ENCODE peak calls at places on chromosomes 13 and 19, in four cellular contexts. One of them, this sample, is unnamed.

GRCh38 chr19:39970424-39970673 is 616 bp upstream of the PSMC4 start:
- DNase-seq in T-cell: no peak
- DNase-seq in heart right ventricle: no peak
- DNase-seq in NCI-H1105: peak; percentile 63
- DNase-seq in this sample: no peak

GRCh38 chr19:13441810-13442512 is 64.3 kb downstream of the CACNA1A start:
- DNase-seq in T-cell: peak; percentile 32
- DNase-seq in heart right ventricle: peak; percentile 16
- DNase-seq in NCI-H1105: no peak
- DNase-seq in this sample: peak; percentile 96

GRCh38 chr13:113981201-113981605 is 7.3 kb upstream of the C13orf46 start:
- DNase-seq in T-cell: no peak
- DNase-seq in heart right ventricle: no peak
- DNase-seq in NCI-H1105: peak; percentile 99
- DNase-seq in this sample: peak; percentile 46

GRCh38 chr19:11754663-11755062 is 12.1 kb upstream of the ZNF441 start:
- DNase-seq in T-cell: no peak
- DNase-seq in heart right ventricle: no peak
- DNase-seq in NCI-H1105: no peak
- DNase-seq in this sample: no peak

GRCh38 chr19:56091751-56092546 is 29.1 kb downstream of the ZNF787 start:
- DNase-seq in T-cell: no peak
- DNase-seq in heart right ventricle: no peak
- DNase-seq in NCI-H1105: peak; percentile 75
- DNase-seq in this sample: no peak

GRCh38 chr19:49116544-49116943 is 2.4 kb downstream of the LIN7B start:
- DNase-seq in T-cell: no peak
- DNase-seq in heart right ventricle: no peak
- DNase-seq in NCI-H1105: no peak
- DNase-seq in this sample: no peak

GRCh38 chr13:41004875-41005693 is 14.0 kb downstream of the ELF1 start:
- DNase-seq in T-cell: no peak
- DNase-seq in heart right ventricle: no peak
- DNase-seq in NCI-H1105: no peak
- DNase-seq in this sample: no peak

GRCh38 chr13:74409551-74409950 is 275.3 kb upstream of the KLF12 start:
- DNase-seq in T-cell: no peak
- DNase-seq in heart right ventricle: no peak
- DNase-seq in NCI-H1105: no peak
- DNase-seq in this sample: no peak

GRCh38 chr19:29596885-29597525 is 9.1 kb upstream of the POP4 start:
- DNase-seq in T-cell: no peak
- DNase-seq in heart right ventricle: no peak
- DNase-seq in NCI-H1105: no peak
- DNase-seq in this sample: peak; percentile 82

GRCh38 chr13:62033932-62034331 is 618.3 kb upstream of the PCDH20 start:
- DNase-seq in T-cell: no peak
- DNase-seq in heart right ventricle: no peak
- DNase-seq in NCI-H1105: no peak
- DNase-seq in this sample: no peak

GRCh38 chr13:30905932-30906383 is at the start of gene MEDAG:
- DNase-seq in T-cell: no peak
- DNase-seq in heart right ventricle: peak; percentile 81
- DNase-seq in NCI-H1105: no peak
- DNase-seq in this sample: no peak

GRCh38 chr13:22210134-22210930 is 539.5 kb downstream of the FGF9 start:
- DNase-seq in T-cell: no peak
- DNase-seq in heart right ventricle: no peak
- DNase-seq in NCI-H1105: no peak
- DNase-seq in this sample: no peak

GRCh38 chr13:67148219-67148583 is 81.9 kb downstream of the PCDH9 start:
- DNase-seq in T-cell: no peak
- DNase-seq in heart right ventricle: no peak
- DNase-seq in NCI-H1105: no peak
- DNase-seq in this sample: no peak

GRCh38 chr19:49863254-49863934 is 4.0 kb downstream of the PNKP start:
- DNase-seq in T-cell: no peak
- DNase-seq in heart right ventricle: no peak
- DNase-seq in NCI-H1105: no peak
- DNase-seq in this sample: no peak

GRCh38 chr13:30968734-30969335 is 36.4 kb downstream of the TEX26 start:
- DNase-seq in T-cell: no peak
- DNase-seq in heart right ventricle: no peak
- DNase-seq in NCI-H1105: no peak
- DNase-seq in this sample: no peak

GRCh38 chr13:112071011-112071901 is 4.3 kb downstream of the SOX1 start:
- DNase-seq in T-cell: no peak
- DNase-seq in heart right ventricle: no peak
- DNase-seq in NCI-H1105: peak; percentile 94
- DNase-seq in this sample: no peak

GRCh38 chr13:73782781-73783180 is 351.4 kb downstream of the KLF12 start:
- DNase-seq in T-cell: no peak
- DNase-seq in heart right ventricle: no peak
- DNase-seq in NCI-H1105: no peak
- DNase-seq in this sample: no peak

GRCh38 chr13:61170791-61171330 is 244.8 kb downstream of the PCDH20 start:
- DNase-seq in T-cell: no peak
- DNase-seq in heart right ventricle: no peak
- DNase-seq in NCI-H1105: peak; percentile 68
- DNase-seq in this sample: peak; percentile 8

GRCh38 chr19:53657778-53658177 is 26.0 kb downstream of the DPRX start:
- DNase-seq in T-cell: no peak
- DNase-seq in heart right ventricle: no peak
- DNase-seq in NCI-H1105: no peak
- DNase-seq in this sample: no peak

GRCh38 chr19:7973883-7974282 is 30.4 kb upstream of the TIMM44 start:
- DNase-seq in T-cell: no peak
- DNase-seq in heart right ventricle: peak; percentile 66
- DNase-seq in NCI-H1105: no peak
- DNase-seq in this sample: peak; percentile 72

GRCh38 chr13:23621316-23621645 is 51.1 kb downstream of the TNFRSF19 start:
- DNase-seq in T-cell: no peak
- DNase-seq in heart right ventricle: no peak
- DNase-seq in NCI-H1105: no peak
- DNase-seq in this sample: no peak

GRCh38 chr19:30450101-30450500 is 77.9 kb downstream of the ZNF536 start:
- DNase-seq in T-cell: no peak
- DNase-seq in heart right ventricle: peak; percentile 74
- DNase-seq in NCI-H1105: peak; percentile 91
- DNase-seq in this sample: peak; percentile 44

GRCh38 chr13:111395511-111396393 is 75.3 kb downstream of the TEX29 start:
- DNase-seq in T-cell: no peak
- DNase-seq in heart right ventricle: no peak
- DNase-seq in NCI-H1105: no peak
- DNase-seq in this sample: no peak

GRCh38 chr13:23321534-23322241 is 111.8 kb downstream of the SACS start:
- DNase-seq in T-cell: no peak
- DNase-seq in heart right ventricle: peak; percentile 31
- DNase-seq in NCI-H1105: no peak
- DNase-seq in this sample: no peak

GRCh38 chr13:113732961-113733950 is 25.8 kb upstream of the TMEM255B start:
- DNase-seq in T-cell: no peak
- DNase-seq in heart right ventricle: no peak
- DNase-seq in NCI-H1105: no peak
- DNase-seq in this sample: no peak

GRCh38 chr19:30356951-30357579 is 15.1 kb upstream of the ZNF536 start:
- DNase-seq in T-cell: no peak
- DNase-seq in heart right ventricle: no peak
- DNase-seq in NCI-H1105: no peak
- DNase-seq in this sample: no peak

GRCh38 chr13:41463823-41464602 is 6.7 kb downstream of the RGCC start:
- DNase-seq in T-cell: no peak
- DNase-seq in heart right ventricle: no peak
- DNase-seq in NCI-H1105: no peak
- DNase-seq in this sample: no peak

GRCh38 chr13:27442071-27442647 is 8.2 kb downstream of the MTIF3 start:
- DNase-seq in T-cell: peak; percentile 40
- DNase-seq in heart right ventricle: no peak
- DNase-seq in NCI-H1105: no peak
- DNase-seq in this sample: no peak

GRCh38 chr19:1929051-1929742 is 11.8 kb upstream of the CSNK1G2 start:
- DNase-seq in T-cell: peak; percentile 79
- DNase-seq in heart right ventricle: peak; percentile 69
- DNase-seq in NCI-H1105: peak; percentile 80
- DNase-seq in this sample: peak; percentile 78

This sample was measured in cerebellar cortex.